ENCODE peak calls at places on chromosome 21, in four cellular contexts. K is MM.1S, O is neural progenitor cell, M is GM23338. V is an unnamed sample.

GRCh38 chr21:15986277-15986676 is 256.5 kb downstream of the USP25 start:
- DNase-seq in M (no peak), K (no peak), O (no peak), V (no peak)

GRCh38 chr21:16535100-16535418 is 805.3 kb downstream of the USP25 start:
- DNase-seq in M (no peak), O (peak; percentile 8), K (no peak), V (peak; percentile 5)

GRCh38 chr21:39867198-39867650 is at the start of gene PCP4:
- DNase-seq in O (peak; percentile 93), M (peak; percentile 96), K (peak; percentile 97), V (peak; percentile 28)

GRCh38 chr21:8989261-8989882 is 1532.0 kb upstream of the TPTE start:
- DNase-seq in K (no peak), O (no peak), M (peak; percentile 86), V (peak; percentile 31)

GRCh38 chr21:39696620-39697019 is 48.4 kb upstream of the IGSF5 start:
- DNase-seq in K (no peak), M (no peak), O (peak; percentile 33), V (no peak)

GRCh38 chr21:37225440-37225839 is 41.7 kb downstream of the VPS26C start:
- DNase-seq in K (no peak), O (no peak), M (no peak), V (no peak)

GRCh38 chr21:39647476-39647875 is 34.7 kb downstream of the B3GALT5 start:
- DNase-seq in O (no peak), K (no peak), M (no peak), V (no peak)

GRCh38 chr21:15772654-15773053 is 42.9 kb downstream of the USP25 start:
- DNase-seq in O (no peak), M (no peak), K (no peak), V (no peak)

GRCh38 chr21:25582888-25583287 is 24.4 kb downstream of the MRPL39 start:
- DNase-seq in K (no peak), O (no peak), M (no peak), V (no peak)

GRCh38 chr21:27359141-27359540 is 392.3 kb upstream of the ADAMTS5 start:
- DNase-seq in K (no peak), M (no peak), O (no peak), V (no peak)

GRCh38 chr21:28439246-28439645 is 553.4 kb downstream of the LTN1 start:
- DNase-seq in M (no peak), O (no peak), K (no peak), V (no peak)

GRCh38 chr21:39633043-39633442 is 20.3 kb downstream of the B3GALT5 start:
- DNase-seq in M (no peak), K (no peak), O (no peak), V (peak; percentile 45)

GRCh38 chr21:9839011-9839661 is 682.2 kb upstream of the TPTE start:
- DNase-seq in M (no peak), K (no peak), O (no peak), V (no peak)

GRCh38 chr21:17848228-17848627 is 29.1 kb upstream of the C21orf91 start:
- DNase-seq in O (no peak), M (no peak), K (no peak), V (no peak)

GRCh38 chr21:31580866-31581276 is 78.6 kb upstream of the SOD1 start:
- DNase-seq in O (peak; percentile 83), M (peak; percentile 86), K (peak; percentile 88), V (peak; percentile 44)

GRCh38 chr21:17752171-17752570 is 67.0 kb downstream of the C21orf91 start:
- DNase-seq in O (no peak), K (no peak), M (no peak), V (no peak)

GRCh38 chr21:37074195-37074510 is 1.1 kb downstream of the TTC3 start:
- DNase-seq in M (peak; percentile 17), O (peak; percentile 50), K (no peak), V (no peak)

DNA sequence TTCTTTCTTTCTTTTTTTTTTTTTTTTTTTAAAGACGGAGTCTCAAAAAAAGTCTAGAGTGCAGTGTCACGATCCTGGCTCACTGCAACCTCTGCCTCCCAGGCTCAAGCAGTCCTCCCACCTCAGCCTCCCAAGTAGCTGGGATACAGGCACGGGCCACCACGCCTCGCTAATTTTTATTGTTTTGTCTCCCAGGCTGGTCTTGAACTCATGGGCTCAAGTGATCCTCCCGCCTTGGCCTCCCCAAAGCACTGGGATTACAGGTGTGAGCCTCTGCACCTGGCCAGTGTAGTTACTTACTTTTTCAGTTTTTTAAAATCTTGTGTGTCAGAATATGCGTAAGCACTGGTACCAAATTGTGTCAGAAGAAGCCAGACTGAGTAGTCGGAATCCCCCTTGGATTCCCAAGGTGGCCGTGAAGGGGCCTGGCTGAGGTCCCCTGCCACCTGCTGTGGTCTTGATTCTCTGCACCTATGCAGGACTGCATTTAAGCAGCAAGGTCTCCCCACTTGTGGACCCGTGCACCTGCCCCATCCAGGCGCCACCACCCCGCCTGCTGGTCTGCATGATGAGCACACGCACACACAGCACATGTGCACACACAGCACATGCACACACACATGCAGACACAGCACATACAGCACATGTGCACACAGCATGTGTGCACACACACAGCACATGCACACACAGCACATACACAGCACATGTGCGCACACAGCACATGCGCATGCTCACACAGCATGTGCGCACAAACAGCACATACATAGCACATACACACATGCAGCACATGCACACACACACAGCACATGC is 47.5 kb downstream of the PCNT start:
- DNase-seq in K (no peak), M (no peak), O (no peak), V (no peak)
- TF ChIP-seq EZH2 in K (no peak), M (no peak), O (no peak), V (no peak)

DNA sequence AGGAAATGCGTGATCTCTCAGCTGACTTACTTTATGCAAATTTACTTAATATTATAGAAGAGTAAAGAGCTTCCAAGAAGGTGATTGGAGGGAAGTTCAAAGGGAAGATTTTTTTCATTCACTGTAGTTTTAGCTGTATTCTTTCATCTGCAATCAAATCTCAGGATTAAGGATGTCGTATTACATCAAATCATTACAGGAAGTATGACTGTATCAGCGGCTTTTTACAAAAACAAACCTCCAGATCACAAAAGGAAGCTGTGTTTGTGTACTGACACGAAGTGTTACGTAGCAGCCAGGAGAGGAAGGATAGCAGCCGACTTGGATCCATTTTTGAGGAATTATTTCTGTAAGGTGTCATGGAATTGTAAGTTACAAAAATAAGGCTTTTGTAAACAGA is 49.6 kb downstream of the KCNJ15 start:
- DNase-seq in M (no peak), K (no peak), O (no peak), V (no peak)
- H3F3A ChIP-seq in M (no peaks in the 10 kb centered on the region), K (no peaks in the 10 kb centered on the region), O (peaks cover 12% of the 10 kb centered on the region), V (no peaks in the 10 kb centered on the region)

GRCh38 chr21:42781981-42782722 is 97.2 kb downstream of the WDR4 start:
- DNase-seq in O (no peak), K (no peak), M (peak; percentile 78), V (no peak)

GRCh38 chr21:42784276-42784675 is 95.1 kb downstream of the WDR4 start:
- DNase-seq in O (no peak), K (no peak), M (no peak), V (no peak)

GRCh38 chr21:42779431-42779861 is 99.9 kb downstream of the WDR4 start:
- DNase-seq in O (no peak), K (no peak), M (no peak), V (no peak)

GRCh38 chr21:42782723-42783247 is 96.6 kb downstream of the WDR4 start:
- DNase-seq in O (peak; percentile 24), K (no peak), M (no peak), V (no peak)

GRCh38 chr21:42781150-42781980 is 98.0 kb downstream of the WDR4 start:
- DNase-seq in M (peak; percentile 63), O (peak; percentile 49), K (no peak), V (peak; percentile 48)
- TF ChIP-seq EZH2 in M (peak; percentile 37), O (peak; percentile 46), K (peak; percentile 96), V (no peak)

DNA sequence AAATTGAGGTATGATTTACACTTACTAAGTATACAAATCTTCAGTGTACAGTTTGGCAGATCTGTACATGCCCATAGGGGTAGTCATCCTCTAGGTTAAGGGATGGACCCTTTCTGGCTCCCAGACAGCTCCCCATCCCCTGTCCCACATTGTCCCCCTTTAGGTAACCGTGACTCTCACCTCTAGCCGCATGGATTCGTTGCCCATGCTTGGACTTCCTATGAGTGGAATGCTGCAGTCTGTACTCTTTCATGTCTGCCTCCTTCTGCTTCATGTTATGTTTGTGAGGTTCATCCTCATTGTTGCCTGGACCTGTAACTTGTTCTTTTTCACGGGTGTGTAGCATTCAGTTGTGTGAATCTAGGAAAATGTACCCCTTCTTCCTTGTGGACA is 20.3 kb downstream of the SLC37A1 start:
- DNase-seq in K (no peak), M (no peak), O (no peak), V (no peak)
- H3F3A ChIP-seq in K (peaks cover under 1% of the 10 kb centered on the region), M (peaks cover 2% of the 10 kb centered on the region), O (no peaks in the 10 kb centered on the region), V (no peaks in the 10 kb centered on the region)

DNA sequence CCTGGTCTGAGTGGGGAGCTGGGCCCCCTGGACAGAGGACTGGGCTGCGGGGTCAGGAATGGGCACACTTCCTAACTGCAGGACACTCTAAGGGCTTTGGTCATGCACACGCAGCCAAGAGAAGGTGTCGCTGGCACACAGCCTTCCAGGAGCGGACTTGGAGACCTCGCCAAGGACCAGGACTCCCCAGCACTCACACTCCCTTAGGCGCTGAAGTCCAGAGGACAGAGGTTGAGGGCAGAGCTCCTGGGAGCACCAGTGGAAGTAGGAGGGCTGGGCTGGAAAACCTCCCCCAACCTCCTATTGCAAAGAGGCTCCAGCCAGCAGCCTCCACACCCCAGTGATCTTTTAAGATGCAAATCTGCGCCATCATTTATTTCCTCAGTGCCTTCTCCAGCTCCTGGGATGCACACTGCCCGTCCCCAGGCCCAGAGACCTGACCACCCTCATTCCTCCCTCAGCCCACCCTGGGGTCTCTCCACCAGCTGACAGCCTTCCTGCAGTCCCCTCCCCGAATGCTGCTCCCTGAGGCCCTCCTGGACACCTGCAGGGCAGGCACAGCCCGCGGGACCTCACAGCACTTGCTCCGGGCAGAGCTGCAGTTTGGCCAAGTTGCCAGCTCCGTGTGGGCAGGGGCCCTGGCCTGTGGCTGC is 3.0 kb downstream of the TSPEAR start:
- DNase-seq in M (peak; percentile 79), K (no peak), O (peak; percentile 47), V (no peak)
- TF ChIP-seq EZH2 in M (peak; percentile 71), K (no peak), O (no peak), V (no peak)

GRCh38 chr21:22535630-22536029 is 1537.4 kb downstream of the NCAM2 start:
- DNase-seq in O (no peak), M (no peak), K (no peak), V (no peak)

GRCh38 chr21:22536511-22536910 is 1538.3 kb downstream of the NCAM2 start:
- DNase-seq in M (no peak), O (no peak), K (no peak), V (peak; percentile 59)
- H3F3A ChIP-seq in M (no peaks in the 10 kb centered on the region), O (no peaks in the 10 kb centered on the region), K (no peaks in the 10 kb centered on the region), V (no peaks in the 10 kb centered on the region)

DNA sequence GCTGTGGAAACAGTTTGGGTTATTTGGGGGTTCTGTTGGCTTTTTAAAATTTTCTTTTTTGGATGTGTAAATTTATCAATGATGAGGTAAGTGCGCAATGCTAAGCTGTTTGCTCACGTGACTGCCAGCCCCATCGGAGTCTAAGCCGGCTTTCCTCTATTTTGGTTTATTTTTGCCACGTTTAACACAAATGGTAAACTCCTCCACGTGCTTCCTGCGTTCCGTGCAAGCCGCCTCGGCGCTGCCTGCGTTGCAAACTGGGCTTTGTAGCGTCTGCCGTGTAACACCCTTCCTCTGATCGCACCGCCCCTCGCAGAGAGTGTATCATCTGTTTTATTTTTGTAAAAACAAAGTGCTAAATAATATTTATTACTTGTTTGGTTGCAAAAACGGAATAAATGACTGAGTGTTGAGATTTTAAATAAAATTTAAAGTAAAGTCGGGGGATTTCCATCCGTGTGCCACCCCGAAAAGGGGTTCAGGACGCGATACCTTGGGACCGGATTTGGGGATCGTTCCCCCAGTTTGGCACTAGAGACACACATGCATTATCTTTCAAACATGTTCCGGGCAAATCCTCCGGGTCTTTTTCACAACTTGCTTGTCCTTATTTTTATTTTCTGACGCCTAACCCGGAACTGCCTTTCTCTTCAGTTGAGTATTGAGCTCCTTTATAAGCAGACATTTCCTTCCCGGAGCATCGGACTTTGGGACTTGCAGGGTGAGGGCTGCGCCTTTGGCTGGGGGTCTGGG is 3.2 kb downstream of the OLIG2 start:
- DNase-seq in O (peak; percentile 72), K (peak; percentile 35), M (peak; percentile 46), V (no peak)
- TF ChIP-seq EZH2 in O (peak; percentile 75), K (no peak), M (peak; percentile 92), V (no peak)